ENCODE peak calls at places on chromosomes 5 and 9, in seven cellular contexts. Q is RCC 7860; T is A549; Y is GM23248; R is lower lobe of right lung; M is COLO829; L is activated CD8-positive, alpha-beta memory T cell treated with anti-CD3 and anti-CD28 coated beads, Interleukin-2, amount 50 U/mL, for 48 hours. O is an unnamed sample.

GRCh38 chr9:6584881-6585597 is 60.5 kb downstream of the GLDC start:
- DNase-seq in Q (peak), T (peak), Y (peak), R (no peak), M (peak), L (no peak), O (peak)

GRCh38 chr5:180291234-180291940 is 496 bp downstream of the MAPK9 start:
- DNase-seq in Q (no peak), T (peak), Y (no peak), R (no peak), M (no peak), L (peak), O (peak)

GRCh38 chr5:170633235-170634041 is 129.6 kb downstream of the KCNIP1 start:
- DNase-seq in Q (peak), T (peak), Y (peak), R (no peak), M (peak), L (no peak), O (peak)

GRCh38 chr5:15203376-15203775 is 296.6 kb upstream of the FBXL7 start:
- DNase-seq in Q (no peak), T (no peak), Y (peak), R (no peak), M (no peak), L (no peak), O (no peak)

GRCh38 chr9:133955821-133956411 is 36.2 kb downstream of the VAV2 start:
- DNase-seq in Q (no peak), T (no peak), Y (peak), R (peak), M (no peak), L (peak), O (no peak)

GRCh38 chr9:73143606-73144328 is 7.9 kb upstream of the ANXA1 start:
- DNase-seq in Q (peak), T (peak), Y (peak), R (no peak), M (peak), L (no peak), O (peak)

GRCh38 chr9:112112519-112112918 is 62.6 kb downstream of the SUSD1 start:
- DNase-seq in Q (peak), T (peak), Y (peak), R (no peak), M (peak), L (no peak), O (peak)

GRCh38 chr9:11933926-11934325 is 759.3 kb upstream of the TYRP1 start:
- DNase-seq in Q (no peak), T (no peak), Y (peak), R (no peak), M (no peak), L (no peak), O (peak)

GRCh38 chr9:93124793-93125192 is 9.3 kb downstream of the NINJ1 start:
- DNase-seq in Q (no peak), T (no peak), Y (no peak), R (peak), M (no peak), L (peak), O (no peak)

GRCh38 chr5:79263-79662 is 12.7 kb upstream of the PLEKHG4B start:
- DNase-seq in Q (no peak), T (no peak), Y (no peak), R (no peak), M (no peak), L (no peak), O (no peak)

GRCh38 chr5:132884548-132884947 is 11.1 kb downstream of the LEAP2 start:
- DNase-seq in Q (no peak), T (no peak), Y (no peak), R (no peak), M (peak), L (no peak), O (no peak)

GRCh38 chr5:148808864-148809642 is 17.4 kb upstream of the ADRB2 start:
- DNase-seq in Q (no peak), T (no peak), Y (no peak), R (peak), M (no peak), L (no peak), O (peak)

GRCh38 chr5:72121052-72121451 is 13.8 kb downstream of the MAP1B start:
- DNase-seq in Q (no peak), T (no peak), Y (no peak), R (no peak), M (no peak), L (no peak), O (no peak)

GRCh38 chr5:8628521-8628920 is 759.6 kb downstream of the MTRR start:
- DNase-seq in Q (no peak), T (no peak), Y (no peak), R (no peak), M (no peak), L (no peak), O (no peak)

GRCh38 chr5:45512521-45512920 is 183.7 kb downstream of the HCN1 start:
- DNase-seq in Q (peak), T (no peak), Y (no peak), R (no peak), M (no peak), L (no peak), O (no peak)

GRCh38 chr9:19922476-19923118 is 133.8 kb upstream of the SLC24A2 start:
- DNase-seq in Q (peak), T (peak), Y (peak), R (no peak), M (peak), L (no peak), O (peak)

GRCh38 chr5:73150872-73151271 is 22.1 kb upstream of the TMEM174 start:
- DNase-seq in Q (no peak), T (no peak), Y (no peak), R (no peak), M (no peak), L (no peak), O (no peak)

GRCh38 chr9:100852088-100852487 is 176.4 kb upstream of the PLPPR1 start:
- DNase-seq in Q (no peak), T (no peak), Y (no peak), R (no peak), M (no peak), L (no peak), O (no peak)

GRCh38 chr9:94167376-94167775 is 83.1 kb downstream of the PTPDC1 start:
- DNase-seq in Q (no peak), T (no peak), Y (no peak), R (no peak), M (no peak), L (no peak), O (no peak)

GRCh38 chr5:65326912-65327311 is 154.8 kb downstream of the ADAMTS6 start:
- DNase-seq in Q (no peak), T (no peak), Y (peak), R (no peak), M (no peak), L (no peak), O (no peak)

GRCh38 chr9:131807131-131807990 is 67.5 kb upstream of the RAPGEF1 start:
- DNase-seq in Q (no peak), T (no peak), Y (no peak), R (no peak), M (no peak), L (no peak), O (no peak)

GRCh38 chr5:163498886-163499285 is 6.5 kb upstream of the MAT2B start:
- DNase-seq in Q (peak), T (no peak), Y (peak), R (no peak), M (no peak), L (no peak), O (no peak)

GRCh38 chr9:129576546-129577543 is 44.1 kb downstream of the C9orf50 start:
- DNase-seq in Q (no peak), T (no peak), Y (peak), R (no peak), M (no peak), L (no peak), O (no peak)

GRCh38 chr9:99573883-99574282 is 247.8 kb upstream of the NR4A3 start:
- DNase-seq in Q (no peak), T (no peak), Y (no peak), R (no peak), M (no peak), L (no peak), O (no peak)

GRCh38 chr5:6737043-6737941 is 24.1 kb downstream of the TENT4A start:
- DNase-seq in Q (no peak), T (no peak), Y (no peak), R (no peak), M (no peak), L (peak), O (no peak)

GRCh38 chr9:22337261-22337660 is 109.4 kb upstream of the DMRTA1 start:
- DNase-seq in Q (no peak), T (no peak), Y (no peak), R (no peak), M (no peak), L (no peak), O (no peak)

GRCh38 chr5:141843156-141843927 is 34.9 kb downstream of the PCDH1 start:
- DNase-seq in Q (no peak), T (no peak), Y (peak), R (no peak), M (no peak), L (no peak), O (no peak)

GRCh38 chr5:119070578-119070827 is 384 bp upstream of the DMXL1 start:
- DNase-seq in Q (no peak), T (peak), Y (no peak), R (peak), M (no peak), L (peak), O (no peak)

GRCh38 chr9:3855601-3856328 is 330.0 kb upstream of the RFX3 start:
- DNase-seq in Q (no peak), T (no peak), Y (no peak), R (no peak), M (no peak), L (no peak), O (no peak)

GRCh38 chr5:38871211-38871610 is 25.4 kb downstream of the OSMR start:
- DNase-seq in Q (no peak), T (no peak), Y (no peak), R (no peak), M (no peak), L (no peak), O (no peak)

GRCh38 chr9:123556464-123557435 is 200.8 kb downstream of the CRB2 start:
- DNase-seq in Q (peak), T (no peak), Y (peak), R (no peak), M (no peak), L (no peak), O (no peak)

GRCh38 chr5:1419476-1420210 is 25.6 kb downstream of the SLC6A3 start:
- DNase-seq in Q (no peak), T (no peak), Y (no peak), R (no peak), M (no peak), L (no peak), O (no peak)

O was measured in LoVo.